ENCODE peak calls at places on chromosome 15, in nine cellular contexts. A is glutamatergic neuron, R is fibroblast of mammary gland, P is GM13976, H is PC-9, L is thoracic aorta, J is Panc1, N is K562, M is type B pancreatic cell. E is an unnamed sample.

GRCh38 chr15:48266029-48266428 is 59.9 kb downstream of the SLC12A1 start:
- DNase-seq in N (no peak), P (no peak), L (no peak), R (peak), H (no peak), J (no peak), A (no peak), M (no peak), E (no peak)

GRCh38 chr15:25056484-25057429 is 102.0 kb downstream of the SNRPN start:
- DNase-seq in A (no peak), P (no peak), J (no peak), R (no peak), L (no peak), N (peak), H (no peak), M (peak), E (no peak)

GRCh38 chr15:50107591-50108408 is 11.2 kb downstream of the ATP8B4 start:
- DNase-seq in J (no peak), M (no peak), R (no peak), H (no peak), A (no peak), P (peak), N (peak), L (no peak), E (no peak)

GRCh38 chr15:62752687-62753517 is 289.6 kb upstream of the TPM1 start:
- DNase-seq in L (no peak), R (peak), P (no peak), J (no peak), H (no peak), N (no peak), M (no peak), A (no peak), E (no peak)

GRCh38 chr15:38205502-38206235 is 47.0 kb upstream of the SPRED1 start:
- DNase-seq in L (no peak), N (no peak), M (no peak), P (no peak), H (no peak), R (no peak), J (no peak), A (no peak), E (no peak)

GRCh38 chr15:63522143-63522531 is 17.7 kb downstream of the USP3 start:
- DNase-seq in P (no peak), M (no peak), L (no peak), A (no peak), J (no peak), R (peak), N (no peak), H (no peak), E (no peak)

GRCh38 chr15:38189651-38190280 is 62.9 kb upstream of the SPRED1 start:
- DNase-seq in A (no peak), M (no peak), J (no peak), R (no peak), L (no peak), N (no peak), P (no peak), H (no peak), E (no peak)

GRCh38 chr15:101478701-101479341 is 10.7 kb downstream of the PCSK6 start:
- DNase-seq in J (no peak), L (no peak), H (no peak), M (no peak), P (no peak), R (no peak), A (no peak), N (no peak), E (no peak)

GRCh38 chr15:60667190-60667868 is 188.4 kb upstream of the ICE2 start:
- DNase-seq in L (no peak), P (no peak), R (no peak), H (no peak), N (no peak), M (no peak), J (no peak), A (no peak), E (no peak)

GRCh38 chr15:69736161-69736560 is 283.5 kb downstream of the RPLP1 start:
- DNase-seq in L (no peak), H (no peak), N (no peak), A (no peak), R (no peak), J (no peak), M (no peak), P (no peak), E (no peak)

GRCh38 chr15:100572362-100572983 is 29.5 kb downstream of the LINS1 start:
- DNase-seq in P (no peak), M (no peak), J (no peak), H (no peak), R (peak), N (no peak), L (no peak), A (no peak), E (no peak)

GRCh38 chr15:100235030-100235617 is 106.7 kb downstream of the ADAMTS17 start:
- DNase-seq in J (no peak), R (no peak), H (no peak), A (no peak), P (no peak), N (peak), L (no peak), M (no peak), E (no peak)

GRCh38 chr15:66424963-66425612 is 38.4 kb downstream of the MAP2K1 start:
- DNase-seq in L (no peak), P (peak), A (no peak), N (no peak), H (no peak), J (no peak), R (no peak), M (no peak), E (no peak)

GRCh38 chr15:56383011-56383410 is 17.8 kb downstream of the TEX9 start:
- DNase-seq in N (peak), R (no peak), J (no peak), A (no peak), M (no peak), P (no peak), H (no peak), L (no peak), E (no peak)

GRCh38 chr15:98658831-98659699 is 10.7 kb downstream of the IGF1R start:
- DNase-seq in A (no peak), H (peak), M (no peak), L (no peak), N (peak), R (peak), J (peak), P (peak), E (no peak)

GRCh38 chr15:101068523-101068960 is 149.4 kb downstream of the LRRK1 start:
- DNase-seq in R (no peak), J (no peak), L (no peak), M (no peak), N (no peak), A (no peak), H (no peak), P (no peak), E (no peak)

GRCh38 chr15:101526442-101526841 is 36.9 kb upstream of the PCSK6 start:
- DNase-seq in J (no peak), N (no peak), A (no peak), R (no peak), H (no peak), M (no peak), L (no peak), P (peak), E (no peak)

GRCh38 chr15:31870336-31871158 is 159.8 kb upstream of the CHRNA7 start:
- DNase-seq in J (no peak), A (peak), M (peak), L (no peak), P (peak), H (peak), N (peak), R (peak), E (peak)
- TF ChIP-seq CTCF in J (no peak), A (no peak), M (no peak), L (no peak), P (no peak), H (no peak), N (no peak), R (no peak), E (no peak)

DNA sequence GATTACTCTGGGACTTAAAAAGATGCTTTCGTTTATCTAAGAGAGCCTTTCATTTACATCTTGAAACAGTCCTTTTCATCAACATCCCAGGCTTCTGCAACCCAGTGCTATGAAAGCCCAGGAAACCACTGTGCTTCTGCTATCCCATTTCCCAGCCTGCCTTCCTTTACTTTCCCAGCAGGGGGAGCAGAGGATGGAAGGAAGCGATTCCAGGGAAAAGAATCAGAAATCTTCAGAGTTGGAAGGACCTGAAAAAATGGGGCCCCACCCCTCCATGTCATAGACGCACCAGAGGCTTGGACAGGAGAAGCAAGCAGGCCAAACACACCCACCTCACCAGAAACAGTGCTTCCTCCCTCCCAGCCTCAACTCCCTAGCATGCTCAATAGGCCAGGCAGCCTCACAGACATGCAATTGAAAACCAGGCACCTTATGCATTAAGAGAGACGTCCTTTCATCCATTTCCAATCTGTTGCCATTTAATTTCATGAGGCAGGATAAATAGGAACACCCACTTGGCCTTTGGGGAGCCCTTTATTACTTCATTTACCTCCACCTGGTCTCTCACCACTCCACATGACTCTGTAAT is 584.1 kb downstream of the NTRK3 start:
- DNase-seq in J (no peak), R (peak), A (peak), P (no peak), H (no peak), L (no peak), M (no peak), N (peak), E (peak)
- TF ChIP-seq CTCF in J (peak), R (peak), A (peak), P (no peak), H (peak), L (peak), M (peak), N (peak), E (peak)

GRCh38 chr15:51382787-51383186 is 41.3 kb downstream of the GLDN start:
- DNase-seq in H (peak), L (no peak), P (peak), A (peak), J (no peak), R (peak), N (peak), M (no peak), E (peak)
- TF ChIP-seq CTCF in H (peak), L (peak), P (peak), A (peak), J (peak), R (peak), N (peak), M (peak), E (peak)

DNA sequence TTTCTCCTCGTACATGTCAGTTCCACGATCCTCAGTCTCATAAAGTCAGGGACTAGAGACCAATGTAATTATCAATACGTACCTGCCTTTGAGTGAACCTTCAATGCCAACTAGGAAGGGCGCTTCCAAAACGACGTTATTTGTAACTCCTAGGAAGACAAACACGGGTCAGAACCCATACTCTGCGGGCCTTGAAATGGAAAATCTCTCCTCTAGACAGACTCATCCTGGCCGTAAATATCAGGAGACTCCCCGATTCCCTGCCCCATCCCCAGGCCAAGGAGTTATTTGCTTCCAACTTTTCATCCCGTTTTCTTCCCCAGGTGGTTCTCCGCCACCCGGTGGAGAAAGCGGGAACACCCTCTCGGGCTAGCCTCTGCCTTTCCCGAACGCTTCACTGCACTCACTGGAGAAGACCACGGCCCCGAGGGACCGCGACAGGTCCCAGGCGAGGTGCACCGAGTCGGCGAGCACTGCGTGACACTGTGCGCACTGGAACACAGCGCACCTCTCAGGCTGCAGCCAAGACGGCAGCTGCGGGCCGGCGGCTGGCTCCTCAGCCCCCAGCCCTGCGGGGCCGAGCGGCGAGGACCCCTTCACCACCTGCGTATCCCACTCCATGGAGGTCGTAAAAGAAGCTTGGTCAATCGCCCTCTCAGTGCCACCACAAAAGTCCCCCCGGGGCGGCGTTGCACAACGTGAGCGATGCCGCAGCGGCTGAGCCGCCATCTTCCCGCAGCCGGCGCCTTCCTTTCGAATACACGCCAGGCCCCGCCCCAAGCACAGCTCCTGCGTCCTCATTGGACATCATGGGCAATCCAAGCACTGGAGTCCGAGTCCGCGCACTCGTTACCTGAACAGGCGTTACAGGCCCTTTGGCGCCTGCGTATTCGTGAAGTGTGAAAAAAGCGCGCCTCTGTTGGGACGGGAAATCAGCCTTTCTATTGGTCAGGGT is at the start of gene OIP5:
- DNase-seq in J (peak), H (peak), N (peak), L (peak), M (peak), R (peak), P (peak), A (peak), E (peak)
- TF ChIP-seq CTCF in J (peak), H (peak), N (peak), L (peak), M (peak), R (peak), P (peak), A (peak), E (peak)

GRCh38 chr15:87038404-87038803 is 958.7 kb downstream of the AGBL1 start:
- DNase-seq in J (no peak), A (no peak), R (no peak), L (no peak), H (no peak), M (no peak), P (no peak), N (no peak), E (no peak)

GRCh38 chr15:87032291-87032690 is 952.6 kb downstream of the AGBL1 start:
- DNase-seq in J (no peak), M (no peak), A (no peak), L (no peak), P (no peak), H (no peak), R (no peak), N (no peak), E (no peak)

GRCh38 chr15:87034886-87035285 is 955.2 kb downstream of the AGBL1 start:
- DNase-seq in J (no peak), P (no peak), H (no peak), N (no peak), A (no peak), L (no peak), M (no peak), R (no peak), E (no peak)

GRCh38 chr15:87031545-87032230 is 952.0 kb downstream of the AGBL1 start:
- DNase-seq in H (no peak), N (no peak), M (no peak), J (no peak), P (no peak), L (no peak), R (no peak), A (no peak), E (no peak)

GRCh38 chr15:87033056-87033455 is 953.4 kb downstream of the AGBL1 start:
- DNase-seq in A (no peak), L (no peak), R (no peak), M (no peak), P (no peak), N (no peak), J (no peak), H (no peak), E (no peak)
- TF ChIP-seq CTCF in A (peak), L (peak), R (no peak), M (peak), P (no peak), N (no peak), J (no peak), H (peak), E (no peak)

E was measured in AG09319.